ENCODE peak calls at places on chromosome 12, in ten cellular contexts. K is A673; C is CD4-positive, CD25-positive, alpha-beta regulatory T cell; Z is hepatocyte; Y is ovary; E is ascending aorta; G is Peyer's patch; D is heart right ventricle; L is CD8-positive, alpha-beta memory T cell; O is HCT116. I is an unnamed sample.

GRCh38 chr12:49777800-49778748 is 36.7 kb downstream of the TMBIM6 start:
- DNase-seq in K (peak; percentile 50), C (peak; percentile 68), Z (peak; percentile 72), Y (peak; percentile 48), E (no peak), G (peak; percentile 82), D (peak; percentile 58), L (peak; percentile 71), O (peak; percentile 42), I (peak; percentile 78)

GRCh38 chr12:88538250-88538649 is 42.0 kb downstream of the KITLG start:
- DNase-seq in K (no peak), C (no peak), Z (no peak), Y (no peak), E (no peak), G (no peak), D (no peak), L (no peak), O (no peak), I (no peak)

GRCh38 chr12:31749024-31749704 is 20.3 kb upstream of the AMN1 start:
- DNase-seq in K (peak; percentile 88), C (peak; percentile 68), Z (peak; percentile 89), Y (no peak), E (peak; percentile 83), G (peak; percentile 64), D (no peak), L (peak; percentile 28), O (peak; percentile 99), I (no peak)

GRCh38 chr12:93989913-93990312 is 158.5 kb upstream of the PLXNC1 start:
- DNase-seq in K (no peak), C (no peak), Z (no peak), Y (no peak), E (no peak), G (no peak), D (no peak), L (no peak), O (no peak), I (no peak)

GRCh38 chr12:114628199-114628598 is 55.8 kb downstream of the TBX3 start:
- DNase-seq in K (no peak), C (no peak), Z (no peak), Y (no peak), E (no peak), G (no peak), D (no peak), L (no peak), O (no peak), I (no peak)

GRCh38 chr12:97342130-97342529 is 120.5 kb upstream of the RMST start:
- DNase-seq in K (no peak), C (no peak), Z (no peak), Y (no peak), E (no peak), G (no peak), D (no peak), L (no peak), O (no peak), I (no peak)

GRCh38 chr12:1797011-1797901 is 23.1 kb upstream of the LRTM2 start:
- DNase-seq in K (no peak), C (peak; percentile 45), Z (no peak), Y (peak; percentile 75), E (peak; percentile 81), G (peak; percentile 84), D (peak; percentile 77), L (peak; percentile 68), O (no peak), I (peak; percentile 90)

GRCh38 chr12:51961834-51962233 is 10.3 kb downstream of the ACVR1B start:
- DNase-seq in K (no peak), C (no peak), Z (peak; percentile 70), Y (no peak), E (peak; percentile 28), G (no peak), D (no peak), L (no peak), O (peak; percentile 57), I (no peak)

GRCh38 chr12:23895792-23896218 is 53.7 kb downstream of the SOX5 start:
- DNase-seq in K (no peak), C (no peak), Z (no peak), Y (no peak), E (no peak), G (no peak), D (no peak), L (no peak), O (no peak), I (no peak)

GRCh38 chr12:57130941-57131340 is 2.7 kb downstream of the LRP1 start:
- DNase-seq in K (no peak), C (no peak), Z (peak; percentile 43), Y (no peak), E (no peak), G (no peak), D (no peak), L (no peak), O (no peak), I (no peak)
- H3K27me3 ChIP-seq in K (no peaks in the 10 kb centered on the region), C (peaks cover 3% of the 10 kb centered on the region), Z (no peaks in the 10 kb centered on the region), Y (no peaks in the 10 kb centered on the region), E (no peaks in the 10 kb centered on the region), G (no peaks in the 10 kb centered on the region), D (no peaks in the 10 kb centered on the region), L (no peaks in the 10 kb centered on the region), O (no peaks in the 10 kb centered on the region), I (no peaks in the 10 kb centered on the region)

GRCh38 chr12:120116792-120117651 is 469 bp upstream of the RAB35 start:
- DNase-seq in K (peak; percentile 96), C (peak; percentile 98), Z (peak; percentile 97), Y (peak; percentile 98), E (peak; percentile 96), G (peak; percentile 98), D (peak; percentile 97), L (peak; percentile 96), O (peak; percentile 67), I (peak; percentile 95)
- H3K4me1 ChIP-seq in K (peaks cover 13% of the 10 kb centered on the region), C (peaks cover 78% of the 10 kb centered on the region), Z (peaks cover 27% of the 10 kb centered on the region), Y (peaks cover 16% of the 10 kb centered on the region), E (peaks cover 31% of the 10 kb centered on the region), G (peaks cover 15% of the 10 kb centered on the region), D (peaks cover 51% of the 10 kb centered on the region), L (peaks cover 62% of the 10 kb centered on the region), O (peaks cover 27% of the 10 kb centered on the region), I (peaks cover 16% of the 10 kb centered on the region)

DNA sequence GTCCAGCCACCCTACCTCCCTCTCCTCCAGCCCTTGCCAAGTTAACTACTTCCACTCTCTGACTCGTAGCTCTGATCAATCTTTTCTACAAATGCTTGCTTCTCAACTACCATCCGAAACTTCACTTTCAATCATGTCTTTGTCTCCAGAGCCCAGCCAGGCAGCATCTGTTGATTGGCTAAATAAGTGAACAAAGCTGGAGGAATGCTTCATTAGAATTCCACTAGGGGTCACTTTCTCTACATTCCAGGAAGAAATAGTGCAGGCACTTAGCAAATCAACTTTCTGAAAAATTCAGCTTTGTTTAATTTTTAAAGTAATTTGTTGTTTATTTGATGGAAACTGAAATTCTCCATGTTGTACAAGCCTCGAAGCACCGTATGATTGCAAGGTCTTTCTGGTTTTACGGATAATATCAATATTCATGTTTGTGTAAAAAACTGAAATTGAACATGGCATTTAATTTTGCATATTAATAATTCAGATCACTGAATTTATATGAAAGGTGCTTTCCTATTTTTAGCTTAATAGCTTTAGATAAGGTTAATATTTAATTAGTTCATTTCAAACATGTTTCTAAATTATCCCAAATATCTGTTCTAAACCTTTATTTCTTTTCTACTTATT is 32.4 kb upstream of the HELB start:
- DNase-seq in K (peak; percentile 67), C (peak; percentile 59), Z (peak; percentile 60), Y (no peak), E (no peak), G (no peak), D (no peak), L (no peak), O (peak; percentile 45), I (no peak)
- H3K27me3 ChIP-seq in K (no peaks in the 10 kb centered on the region), C (no peaks in the 10 kb centered on the region), Z (no peaks in the 10 kb centered on the region), Y (no peaks in the 10 kb centered on the region), E (no peaks in the 10 kb centered on the region), G (no peaks in the 10 kb centered on the region), D (no peaks in the 10 kb centered on the region), L (no peaks in the 10 kb centered on the region), O (no peaks in the 10 kb centered on the region), I (no peaks in the 10 kb centered on the region)

DNA sequence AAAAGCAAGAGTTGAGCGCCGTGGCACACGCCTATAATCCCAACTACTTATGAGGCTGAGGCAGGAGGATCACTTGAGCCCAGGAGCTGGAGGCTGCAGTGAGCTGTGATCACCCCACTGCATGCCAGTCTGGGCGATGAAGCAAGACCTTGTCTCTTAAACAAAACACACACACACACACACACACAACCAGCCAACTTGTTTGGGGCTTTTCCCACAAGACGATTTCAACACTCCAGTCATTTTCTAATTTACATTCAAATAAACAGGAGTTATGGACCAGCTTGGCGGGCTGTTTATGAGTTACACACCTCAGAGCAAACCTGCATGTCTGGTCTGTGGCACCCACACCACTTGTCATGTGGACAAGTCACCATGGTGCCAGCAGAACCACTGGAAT is 6.7 kb downstream of the GLTP start:
- DNase-seq in K (no peak), C (no peak), Z (no peak), Y (no peak), E (no peak), G (no peak), D (no peak), L (no peak), O (no peak), I (no peak)
- H3K4me1 ChIP-seq in K (no peaks in the 10 kb centered on the region), C (peaks cover 6% of the 10 kb centered on the region), Z (peaks cover 16% of the 10 kb centered on the region), Y (no peaks in the 10 kb centered on the region), E (peaks cover 7% of the 10 kb centered on the region), G (peaks cover 10% of the 10 kb centered on the region), D (peaks cover 27% of the 10 kb centered on the region), L (peaks cover 10% of the 10 kb centered on the region), O (peaks cover 16% of the 10 kb centered on the region), I (peaks cover 3% of the 10 kb centered on the region)

DNA sequence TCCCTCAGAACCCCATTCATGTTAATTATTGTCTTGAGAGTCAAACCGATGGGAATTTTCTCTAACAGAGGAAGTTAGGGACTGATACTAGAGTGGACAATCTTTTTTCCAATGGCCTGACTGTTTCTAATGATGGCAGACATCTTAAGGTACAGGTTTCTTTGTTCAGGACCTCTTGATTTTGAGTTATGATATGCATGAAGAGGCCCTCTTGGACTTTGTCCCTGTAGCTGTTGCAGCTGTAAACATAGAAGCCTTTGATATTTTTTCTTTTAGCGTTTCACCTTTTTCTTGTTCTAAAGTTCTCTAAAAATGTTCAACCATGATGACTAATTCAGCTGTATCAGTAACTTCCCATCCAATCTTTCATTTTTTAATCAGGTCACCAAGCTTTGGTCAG is 53.0 kb downstream of the LGR5 start:
- DNase-seq in K (no peak), C (no peak), Z (no peak), Y (no peak), E (no peak), G (no peak), D (no peak), L (no peak), O (no peak), I (no peak)
- H3K27me3 ChIP-seq in K (no peaks in the 10 kb centered on the region), C (no peaks in the 10 kb centered on the region), Z (no peaks in the 10 kb centered on the region), Y (no peaks in the 10 kb centered on the region), E (no peaks in the 10 kb centered on the region), G (no peaks in the 10 kb centered on the region), D (no peaks in the 10 kb centered on the region), L (no peaks in the 10 kb centered on the region), O (no peaks in the 10 kb centered on the region), I (no peaks in the 10 kb centered on the region)

GRCh38 chr12:56684745-56685369 is 3.2 kb downstream of the PTGES3 start:
- DNase-seq in K (peak; percentile 47), C (peak; percentile 41), Z (no peak), Y (no peak), E (peak; percentile 31), G (peak; percentile 45), D (no peak), L (no peak), O (no peak), I (no peak)
- H3K4me1 ChIP-seq in K (peaks cover 14% of the 10 kb centered on the region), C (peaks cover 64% of the 10 kb centered on the region), Z (no peaks in the 10 kb centered on the region), Y (peaks cover 14% of the 10 kb centered on the region), E (peaks cover 28% of the 10 kb centered on the region), G (peaks cover 11% of the 10 kb centered on the region), D (peaks cover 70% of the 10 kb centered on the region), L (peaks cover 62% of the 10 kb centered on the region), O (peaks cover 50% of the 10 kb centered on the region), I (no peaks in the 10 kb centered on the region)